ENCODE peak calls at places on chromosomes 2 and 18, in six cellular contexts. J, P, Q, B, L and T are unnamed samples.

GRCh38 chr2:42040643-42041277 is 7.1 kb upstream of the PKDCC start:
- DNase-seq in P (no peak), Q (no peak), B (no peak), J (no peak), L (no peak), T (no peak)

GRCh38 chr2:234095301-234095700 is 44.8 kb downstream of the SPP2 start:
- DNase-seq in B (no peak), J (no peak), P (no peak), L (no peak), Q (no peak), T (peak)

GRCh38 chr2:239193925-239194687 is 206.7 kb downstream of the HDAC4 start:
- DNase-seq in Q (no peak), L (no peak), B (no peak), P (peak), J (no peak), T (no peak)

GRCh38 chr2:70570041-70570661 is 16.5 kb upstream of the TGFA start:
- DNase-seq in L (no peak), Q (no peak), P (no peak), B (no peak), J (no peak), T (peak)

GRCh38 chr18:12278765-12279682 is 24.9 kb downstream of the CIDEA start:
- DNase-seq in P (no peak), J (peak), Q (peak), B (no peak), L (no peak), T (peak)

GRCh38 chr2:110768591-110768990 is 36.2 kb downstream of the ACOXL start:
- DNase-seq in J (no peak), Q (no peak), P (no peak), B (peak), L (no peak), T (peak)

GRCh38 chr2:26459991-26460612 is 17.8 kb downstream of the OTOF start:
- DNase-seq in B (no peak), P (no peak), J (no peak), L (no peak), Q (no peak), T (no peak)

GRCh38 chr2:226130192-226130591 is 669.4 kb downstream of the IRS1 start:
- DNase-seq in P (no peak), J (no peak), L (no peak), B (no peak), Q (no peak), T (no peak)

GRCh38 chr2:85680707-85681353 is 12.8 kb upstream of the SFTPB start:
- DNase-seq in J (no peak), L (no peak), Q (no peak), P (no peak), B (no peak), T (no peak)

GRCh38 chr2:232957607-232958211 is 55.3 kb downstream of the NGEF start:
- DNase-seq in L (no peak), J (no peak), P (no peak), Q (no peak), B (no peak), T (no peak)

GRCh38 chr2:1754046-1754445 is 9.7 kb upstream of the PXDN start:
- DNase-seq in L (no peak), J (no peak), Q (no peak), B (no peak), P (no peak), T (no peak)

GRCh38 chr2:63053235-63053888 is 2.7 kb downstream of the OTX1 start:
- DNase-seq in B (no peak), L (no peak), P (no peak), Q (no peak), J (no peak), T (no peak)

GRCh38 chr18:9894454-9895068 is 8.8 kb downstream of the TXNDC2 start:
- DNase-seq in Q (no peak), B (no peak), J (no peak), L (no peak), P (no peak), T (no peak)

GRCh38 chr2:150165988-150166965 is 321.2 kb downstream of the RND3 start:
- DNase-seq in B (no peak), Q (no peak), J (no peak), P (no peak), L (no peak), T (no peak)

GRCh38 chr2:76157531-76157930 is 446.8 kb upstream of the GCFC2 start:
- DNase-seq in P (no peak), B (no peak), L (no peak), Q (no peak), J (no peak), T (no peak)

GRCh38 chr2:164504253-164504652 is 117.0 kb downstream of the GRB14 start:
- DNase-seq in L (no peak), Q (no peak), P (no peak), J (no peak), B (no peak), T (no peak)

GRCh38 chr2:209523778-209524362 is 100.0 kb downstream of the MAP2 start:
- DNase-seq in B (peak), L (no peak), P (no peak), Q (no peak), J (peak), T (no peak)

GRCh38 chr2:223633656-223634055 is 31.5 kb upstream of the SCG2 start:
- DNase-seq in B (peak), J (no peak), L (no peak), P (no peak), Q (no peak), T (no peak)